ENCODE peak calls at places on chromosomes 1 and 21, in ten cellular contexts. One of them, this sample, is unnamed.

GRCh38 chr1:53349369-53349705 is 21.5 kb upstream of the LRP8 start:
- DNase-seq in stomach: no peak
- DNase-seq in esophagus squamous epithelium: no peak
- DNase-seq in AG09319: no peak
- DNase-seq in neural progenitor cell: no peak
- DNase-seq in RWPE1: no peak
- DNase-seq in fibroblast of villous mesenchyme: no peak
- DNase-seq in left ventricle myocardium inferior: no peak
- DNase-seq in GM12865: no peak
- DNase-seq in fibroblast of pulmonary artery: no peak
- DNase-seq in this sample: no peak

GRCh38 chr21:36647279-36648093 is 51.4 kb upstream of the SIM2 start:
- DNase-seq in RWPE1: no peak
- DNase-seq in GM12865: no peak
- DNase-seq in stomach: peak
- DNase-seq in esophagus squamous epithelium: no peak
- DNase-seq in left ventricle myocardium inferior: no peak
- DNase-seq in fibroblast of villous mesenchyme: peak
- DNase-seq in fibroblast of pulmonary artery: peak
- DNase-seq in AG09319: no peak
- DNase-seq in neural progenitor cell: peak
- DNase-seq in this sample: peak

GRCh38 chr1:113870778-113871177 is 734 bp downstream of the PTPN22 start:
- DNase-seq in left ventricle myocardium inferior: no peak
- DNase-seq in fibroblast of pulmonary artery: no peak
- DNase-seq in fibroblast of villous mesenchyme: no peak
- DNase-seq in GM12865: peak
- DNase-seq in stomach: no peak
- DNase-seq in RWPE1: no peak
- DNase-seq in AG09319: no peak
- DNase-seq in esophagus squamous epithelium: no peak
- DNase-seq in neural progenitor cell: no peak
- DNase-seq in this sample: no peak

GRCh38 chr1:2112280-2112701 is 62.1 kb downstream of the PRKCZ start:
- DNase-seq in fibroblast of villous mesenchyme: no peak
- DNase-seq in fibroblast of pulmonary artery: no peak
- DNase-seq in RWPE1: no peak
- DNase-seq in GM12865: peak
- DNase-seq in neural progenitor cell: no peak
- DNase-seq in left ventricle myocardium inferior: no peak
- DNase-seq in stomach: no peak
- DNase-seq in esophagus squamous epithelium: no peak
- DNase-seq in AG09319: no peak
- DNase-seq in this sample: no peak

GRCh38 chr1:147598631-147599361 is 57.5 kb downstream of the BCL9 start:
- DNase-seq in left ventricle myocardium inferior: no peak
- DNase-seq in neural progenitor cell: peak
- DNase-seq in RWPE1: no peak
- DNase-seq in stomach: peak
- DNase-seq in fibroblast of villous mesenchyme: peak
- DNase-seq in AG09319: no peak
- DNase-seq in esophagus squamous epithelium: peak
- DNase-seq in GM12865: peak
- DNase-seq in fibroblast of pulmonary artery: no peak
- DNase-seq in this sample: no peak

GRCh38 chr1:206851611-206852010 is 13.8 kb upstream of the IL20 start:
- DNase-seq in stomach: no peak
- DNase-seq in fibroblast of villous mesenchyme: peak
- DNase-seq in GM12865: no peak
- DNase-seq in neural progenitor cell: no peak
- DNase-seq in AG09319: peak
- DNase-seq in esophagus squamous epithelium: no peak
- DNase-seq in fibroblast of pulmonary artery: peak
- DNase-seq in left ventricle myocardium inferior: no peak
- DNase-seq in RWPE1: no peak
- DNase-seq in this sample: peak

GRCh38 chr1:231035799-231036198 is 4.3 kb downstream of the FAM89A start:
- DNase-seq in RWPE1: no peak
- DNase-seq in AG09319: no peak
- DNase-seq in fibroblast of pulmonary artery: no peak
- DNase-seq in neural progenitor cell: no peak
- DNase-seq in esophagus squamous epithelium: no peak
- DNase-seq in fibroblast of villous mesenchyme: no peak
- DNase-seq in GM12865: no peak
- DNase-seq in stomach: no peak
- DNase-seq in left ventricle myocardium inferior: no peak
- DNase-seq in this sample: no peak

GRCh38 chr1:88075813-88076212 is 608.3 kb upstream of the PKN2 start:
- DNase-seq in RWPE1: no peak
- DNase-seq in fibroblast of pulmonary artery: no peak
- DNase-seq in left ventricle myocardium inferior: no peak
- DNase-seq in esophagus squamous epithelium: no peak
- DNase-seq in AG09319: no peak
- DNase-seq in neural progenitor cell: no peak
- DNase-seq in stomach: no peak
- DNase-seq in fibroblast of villous mesenchyme: no peak
- DNase-seq in GM12865: no peak
- DNase-seq in this sample: no peak

GRCh38 chr1:24801169-24801568 is 55.9 kb downstream of the CLIC4 start:
- DNase-seq in GM12865: no peak
- DNase-seq in stomach: no peak
- DNase-seq in AG09319: no peak
- DNase-seq in esophagus squamous epithelium: no peak
- DNase-seq in left ventricle myocardium inferior: no peak
- DNase-seq in fibroblast of villous mesenchyme: no peak
- DNase-seq in fibroblast of pulmonary artery: no peak
- DNase-seq in neural progenitor cell: no peak
- DNase-seq in RWPE1: no peak
- DNase-seq in this sample: no peak

GRCh38 chr1:223811634-223812101 is 34.1 kb downstream of the TP53BP2 start:
- DNase-seq in RWPE1: peak
- DNase-seq in fibroblast of villous mesenchyme: peak
- DNase-seq in fibroblast of pulmonary artery: peak
- DNase-seq in esophagus squamous epithelium: no peak
- DNase-seq in left ventricle myocardium inferior: no peak
- DNase-seq in GM12865: peak
- DNase-seq in stomach: no peak
- DNase-seq in neural progenitor cell: no peak
- DNase-seq in AG09319: no peak
- DNase-seq in this sample: peak

GRCh38 chr1:52668711-52669110 is 29.4 kb downstream of the COA7 start:
- DNase-seq in stomach: no peak
- DNase-seq in AG09319: no peak
- DNase-seq in esophagus squamous epithelium: no peak
- DNase-seq in RWPE1: peak
- DNase-seq in left ventricle myocardium inferior: no peak
- DNase-seq in neural progenitor cell: no peak
- DNase-seq in GM12865: no peak
- DNase-seq in fibroblast of pulmonary artery: no peak
- DNase-seq in fibroblast of villous mesenchyme: no peak
- DNase-seq in this sample: peak

GRCh38 chr21:36120304-36120902 is 14.5 kb upstream of the CBR3 start:
- DNase-seq in RWPE1: no peak
- DNase-seq in AG09319: no peak
- DNase-seq in left ventricle myocardium inferior: peak
- DNase-seq in GM12865: no peak
- DNase-seq in fibroblast of pulmonary artery: no peak
- DNase-seq in stomach: no peak
- DNase-seq in esophagus squamous epithelium: no peak
- DNase-seq in fibroblast of villous mesenchyme: peak
- DNase-seq in neural progenitor cell: no peak
- DNase-seq in this sample: no peak

GRCh38 chr1:201059871-201060555 is 36.5 kb upstream of the KIF21B start:
- DNase-seq in neural progenitor cell: no peak
- DNase-seq in fibroblast of pulmonary artery: no peak
- DNase-seq in left ventricle myocardium inferior: no peak
- DNase-seq in stomach: peak
- DNase-seq in esophagus squamous epithelium: no peak
- DNase-seq in RWPE1: no peak
- DNase-seq in fibroblast of villous mesenchyme: peak
- DNase-seq in AG09319: no peak
- DNase-seq in GM12865: no peak
- DNase-seq in this sample: no peak

GRCh38 chr1:111559736-111560279 is 56.4 kb upstream of the ADORA3 start:
- DNase-seq in fibroblast of pulmonary artery: peak
- DNase-seq in stomach: no peak
- DNase-seq in RWPE1: no peak
- DNase-seq in AG09319: no peak
- DNase-seq in GM12865: no peak
- DNase-seq in fibroblast of villous mesenchyme: no peak
- DNase-seq in esophagus squamous epithelium: no peak
- DNase-seq in neural progenitor cell: no peak
- DNase-seq in left ventricle myocardium inferior: no peak
- DNase-seq in this sample: peak

GRCh38 chr1:92754000-92754787 is 30.7 kb downstream of the EVI5 start:
- DNase-seq in fibroblast of villous mesenchyme: peak
- DNase-seq in fibroblast of pulmonary artery: peak
- DNase-seq in stomach: no peak
- DNase-seq in esophagus squamous epithelium: no peak
- DNase-seq in left ventricle myocardium inferior: no peak
- DNase-seq in GM12865: no peak
- DNase-seq in neural progenitor cell: no peak
- DNase-seq in RWPE1: peak
- DNase-seq in AG09319: peak
- DNase-seq in this sample: peak

GRCh38 chr1:84724128-84724860 is 34.0 kb upstream of the SSX2IP start:
- DNase-seq in fibroblast of pulmonary artery: no peak
- DNase-seq in left ventricle myocardium inferior: no peak
- DNase-seq in esophagus squamous epithelium: no peak
- DNase-seq in fibroblast of villous mesenchyme: no peak
- DNase-seq in AG09319: no peak
- DNase-seq in GM12865: peak
- DNase-seq in stomach: no peak
- DNase-seq in neural progenitor cell: peak
- DNase-seq in RWPE1: no peak
- DNase-seq in this sample: no peak
- TF ChIP-seq CTCF in fibroblast of pulmonary artery: peak
- TF ChIP-seq CTCF in left ventricle myocardium inferior: peak
- TF ChIP-seq CTCF in esophagus squamous epithelium: peak
- TF ChIP-seq CTCF in fibroblast of villous mesenchyme: peak
- TF ChIP-seq CTCF in AG09319: no peak
- TF ChIP-seq CTCF in GM12865: peak
- TF ChIP-seq CTCF in stomach: no peak
- TF ChIP-seq CTCF in neural progenitor cell: peak
- TF ChIP-seq CTCF in RWPE1: no peak
- TF ChIP-seq CTCF in this sample: peak

DNA sequence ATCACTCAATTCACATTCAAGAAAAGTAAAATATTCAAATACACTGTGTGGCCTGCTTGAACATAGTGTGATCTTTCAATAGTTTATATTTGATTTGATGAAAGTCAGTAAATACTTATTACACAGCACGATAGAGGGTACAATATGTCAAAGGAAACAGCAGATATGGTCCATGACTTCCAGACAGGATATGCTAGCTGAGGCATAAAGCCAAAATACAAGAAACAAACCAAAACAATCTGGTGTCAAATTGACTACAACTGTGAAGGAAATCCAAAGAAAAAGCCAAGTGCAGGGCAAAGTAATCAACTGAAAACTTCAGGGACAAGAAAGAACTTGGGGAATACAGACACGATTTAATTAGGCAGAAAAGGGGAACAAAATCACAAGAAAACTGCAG is 19.3 kb downstream of the RRAGC start:
- DNase-seq in fibroblast of pulmonary artery: no peak
- DNase-seq in neural progenitor cell: no peak
- DNase-seq in RWPE1: no peak
- DNase-seq in left ventricle myocardium inferior: no peak
- DNase-seq in esophagus squamous epithelium: no peak
- DNase-seq in fibroblast of villous mesenchyme: no peak
- DNase-seq in stomach: no peak
- DNase-seq in GM12865: no peak
- DNase-seq in AG09319: no peak
- DNase-seq in this sample: no peak
- TF ChIP-seq CTCF in fibroblast of pulmonary artery: no peak
- TF ChIP-seq CTCF in neural progenitor cell: no peak
- TF ChIP-seq CTCF in RWPE1: no peak
- TF ChIP-seq CTCF in left ventricle myocardium inferior: no peak
- TF ChIP-seq CTCF in esophagus squamous epithelium: no peak
- TF ChIP-seq CTCF in fibroblast of villous mesenchyme: no peak
- TF ChIP-seq CTCF in stomach: no peak
- TF ChIP-seq CTCF in GM12865: no peak
- TF ChIP-seq CTCF in AG09319: no peak
- TF ChIP-seq CTCF in this sample: no peak

DNA sequence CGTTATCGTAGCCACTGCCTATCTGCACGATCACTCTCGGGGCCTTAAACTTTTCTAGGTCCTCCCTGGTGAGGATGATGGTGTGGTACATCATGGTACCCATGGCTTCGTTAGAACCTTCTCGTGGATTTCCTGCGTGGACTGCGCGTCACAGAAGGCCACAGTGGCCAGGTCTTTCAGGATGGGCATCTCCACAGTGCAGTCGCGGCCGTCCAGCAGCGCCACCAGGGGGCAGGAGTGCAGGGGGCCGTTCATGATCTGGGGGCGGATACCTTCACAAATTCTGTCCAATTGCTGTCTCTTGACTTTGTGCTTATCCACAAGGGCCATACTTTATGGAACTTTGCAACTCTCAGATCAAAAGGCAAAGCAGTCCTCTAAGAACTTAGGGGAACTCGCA is 69.6 kb downstream of the WLS start:
- DNase-seq in GM12865: no peak
- DNase-seq in RWPE1: no peak
- DNase-seq in esophagus squamous epithelium: no peak
- DNase-seq in stomach: no peak
- DNase-seq in AG09319: no peak
- DNase-seq in fibroblast of villous mesenchyme: no peak
- DNase-seq in left ventricle myocardium inferior: no peak
- DNase-seq in fibroblast of pulmonary artery: no peak
- DNase-seq in neural progenitor cell: no peak
- DNase-seq in this sample: no peak
- TF ChIP-seq CTCF in GM12865: peak
- TF ChIP-seq CTCF in RWPE1: peak
- TF ChIP-seq CTCF in esophagus squamous epithelium: peak
- TF ChIP-seq CTCF in stomach: no peak
- TF ChIP-seq CTCF in AG09319: no peak
- TF ChIP-seq CTCF in fibroblast of villous mesenchyme: peak
- TF ChIP-seq CTCF in left ventricle myocardium inferior: peak
- TF ChIP-seq CTCF in fibroblast of pulmonary artery: peak
- TF ChIP-seq CTCF in neural progenitor cell: peak
- TF ChIP-seq CTCF in this sample: peak

DNA sequence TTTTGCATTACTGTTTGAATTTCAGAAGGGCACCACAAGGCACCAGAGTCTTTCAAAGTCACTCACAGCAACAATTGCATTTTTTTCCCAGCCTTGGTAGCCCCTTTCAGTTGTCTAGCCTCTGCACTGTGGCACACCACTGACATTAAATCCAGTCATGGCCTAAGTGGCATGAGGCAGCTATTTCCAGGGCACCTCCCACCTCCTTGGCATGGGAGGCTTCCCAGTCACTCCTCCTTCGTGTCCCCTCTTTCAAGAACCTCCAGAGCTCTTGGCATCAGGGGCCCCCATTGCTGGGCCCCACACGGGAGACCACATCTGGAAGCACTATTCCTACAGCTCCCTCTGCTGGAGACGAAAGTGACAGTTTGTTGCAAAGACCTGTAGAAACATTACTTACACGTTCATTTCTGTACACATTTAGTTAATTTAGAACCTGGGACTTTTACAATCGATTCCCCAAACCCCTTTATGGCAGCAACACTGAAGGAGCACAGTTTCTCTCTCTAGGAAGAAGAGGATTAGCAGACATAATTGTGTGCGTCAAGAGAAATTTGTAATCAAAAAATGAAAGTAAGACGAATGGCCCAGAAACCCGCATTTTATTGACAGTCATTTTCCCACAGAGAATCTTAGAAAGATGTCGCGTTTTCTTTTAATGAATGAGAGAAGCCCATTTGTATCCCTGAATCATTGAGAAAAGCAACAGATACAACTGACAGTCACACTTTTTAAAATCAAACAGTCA is 5.7 kb upstream of the CHD5 start:
- DNase-seq in stomach: no peak
- DNase-seq in AG09319: no peak
- DNase-seq in RWPE1: no peak
- DNase-seq in left ventricle myocardium inferior: no peak
- DNase-seq in esophagus squamous epithelium: no peak
- DNase-seq in fibroblast of pulmonary artery: peak
- DNase-seq in fibroblast of villous mesenchyme: peak
- DNase-seq in GM12865: peak
- DNase-seq in neural progenitor cell: peak
- DNase-seq in this sample: peak
- TF ChIP-seq CTCF in stomach: no peak
- TF ChIP-seq CTCF in AG09319: peak
- TF ChIP-seq CTCF in RWPE1: peak
- TF ChIP-seq CTCF in left ventricle myocardium inferior: peak
- TF ChIP-seq CTCF in esophagus squamous epithelium: peak
- TF ChIP-seq CTCF in fibroblast of pulmonary artery: peak
- TF ChIP-seq CTCF in fibroblast of villous mesenchyme: peak
- TF ChIP-seq CTCF in GM12865: peak
- TF ChIP-seq CTCF in neural progenitor cell: peak
- TF ChIP-seq CTCF in this sample: peak

This sample was measured in epithelial cell of esophagus.